ENCODE peak calls at places on chromosomes 4 and X, in nine cellular contexts. M is uterus; N is ovary; F is right cardiac atrium; B is pancreas; E is CD8-positive, alpha-beta memory T cell; V is neural progenitor cell; S is Peyer's patch; I is adrenal gland. Q is an unnamed sample. For H3K4me1, the result is how much of the 10 kb centered on the place peaks cover.

GRCh38 chr4:150664935-150665334 is 83.0 kb downstream of the MAB21L2 start:
- DNase-seq in M (no peak), F (no peak), N (no peak), B (no peak), I (no peak), S (no peak), V (no peak), E (no peak), Q (no peak)

GRCh38 chr4:13137400-13137799 is 346.7 kb downstream of the RAB28 start:
- DNase-seq in M (no peak), E (no peak), I (no peak), F (no peak), B (no peak), N (no peak), S (no peak), V (no peak), Q (no peak)

GRCh38 chr4:24656906-24657305 is 72.6 kb upstream of the DHX15 start:
- DNase-seq in F (no peak), I (no peak), N (no peak), V (no peak), S (no peak), E (no peak), M (no peak), B (no peak), Q (no peak)

GRCh38 chr4:2637956-2638552 is 101.6 kb downstream of the FAM193A start:
- DNase-seq in M (no peak), E (no peak), S (peak), I (no peak), V (no peak), N (no peak), F (no peak), B (no peak), Q (no peak)

GRCh38 chr4:20273793-20274192 is 22.1 kb downstream of the SLIT2 start:
- DNase-seq in B (no peak), E (no peak), I (no peak), N (no peak), S (no peak), F (no peak), M (no peak), V (peak), Q (peak)

GRCh38 chr4:99221980-99222379 is 2.9 kb upstream of the ADH6 start:
- DNase-seq in V (no peak), F (no peak), S (no peak), E (no peak), B (no peak), M (no peak), I (no peak), N (no peak), Q (no peak)

GRCh38 chrX:119790977-119791436 is 423 bp downstream of the RPL39 start:
- DNase-seq in B (peak), V (no peak), E (peak), N (peak), S (peak), F (no peak), I (peak), M (peak), Q (peak)

GRCh38 chr4:24642941-24643628 is 58.7 kb upstream of the DHX15 start:
- DNase-seq in E (no peak), B (no peak), M (no peak), F (no peak), V (no peak), I (no peak), S (no peak), N (no peak), Q (no peak)

GRCh38 chr4:174650711-174651355 is 128.5 kb upstream of the HPGD start:
- DNase-seq in M (no peak), E (no peak), S (no peak), I (no peak), N (no peak), V (no peak), F (no peak), B (no peak), Q (no peak)

GRCh38 chrX:103919336-103919682 is 43.1 kb upstream of the TMSB15B start:
- DNase-seq in S (peak), M (no peak), E (no peak), B (no peak), I (no peak), F (no peak), N (no peak), V (no peak), Q (no peak)

GRCh38 chr4:15753786-15754185 is 24.3 kb upstream of the CD38 start:
- DNase-seq in N (peak), E (no peak), B (no peak), F (peak), S (no peak), V (no peak), I (peak), M (peak), Q (no peak)

GRCh38 chr4:125833-126232 is 1.5 kb downstream of the ZNF718 start:
- DNase-seq in M (no peak), F (no peak), B (no peak), N (no peak), E (no peak), S (no peak), V (peak), I (no peak), Q (no peak)

GRCh38 chr4:20592666-20593065 is 107.6 kb upstream of the PACRGL start:
- DNase-seq in S (no peak), F (no peak), B (no peak), N (no peak), M (no peak), E (no peak), V (no peak), I (no peak), Q (no peak)

GRCh38 chr4:16655140-16655539 is 243.3 kb downstream of the LDB2 start:
- DNase-seq in I (no peak), E (no peak), S (no peak), N (no peak), F (no peak), B (no peak), M (no peak), V (no peak), Q (no peak)

GRCh38 chr4:128775477-128775876 is 34.0 kb upstream of the JADE1 start:
- DNase-seq in I (no peak), F (no peak), V (no peak), S (no peak), B (no peak), N (no peak), E (no peak), M (no peak), Q (no peak)

GRCh38 chrX:101025126-101025525 is 26.8 kb downstream of the TRMT2B start:
- DNase-seq in M (no peak), F (no peak), E (no peak), S (no peak), V (no peak), I (no peak), N (no peak), B (no peak), Q (no peak)

GRCh38 chr4:38612996-38613395 is 51.0 kb upstream of the KLF3 start:
- DNase-seq in S (no peak), V (no peak), N (no peak), I (no peak), M (no peak), B (no peak), F (no peak), E (no peak), Q (no peak)

GRCh38 chrX:134619838-134620237 is 38.4 kb downstream of the PLAC1 start:
- DNase-seq in I (no peak), F (no peak), S (no peak), N (no peak), M (no peak), V (no peak), B (no peak), E (no peak), Q (no peak)

GRCh38 chr4:104693601-104694201 is 199.0 kb upstream of the CXXC4 start:
- DNase-seq in E (no peak), V (no peak), B (no peak), F (no peak), M (no peak), S (no peak), N (no peak), I (peak), Q (no peak)

DNA sequence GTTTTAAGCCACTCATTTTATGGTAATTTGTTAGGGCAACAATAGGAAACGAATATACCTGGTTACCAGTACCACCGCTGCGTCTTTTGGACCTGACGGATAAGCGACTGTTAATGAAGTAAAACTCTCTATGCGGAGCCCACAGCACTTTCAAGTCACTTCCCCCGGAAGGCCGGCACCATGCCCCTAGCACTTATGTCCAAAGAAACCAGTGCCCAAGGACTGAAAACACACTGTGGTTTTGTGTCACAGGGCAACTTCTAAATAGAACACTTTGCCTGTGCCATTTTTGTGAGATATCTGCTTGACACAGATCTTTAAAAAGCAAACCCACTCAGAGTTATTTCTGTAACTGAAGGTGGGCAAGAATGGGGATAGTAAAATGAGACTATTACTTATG is 22.7 kb downstream of the SH3KBP1 start:
- DNase-seq in B (no peak), I (no peak), E (no peak), S (no peak), M (no peak), F (no peak), V (no peak), N (no peak), Q (no peak)
- H3K4me3 ChIP-seq in B (no peak), I (no peak), E (no peak), S (no peak), M (no peak), F (no peak), V (no peak), N (no peak), Q (no peak)

GRCh38 chrX:56228914-56229313 is 3.2 kb upstream of the KLF8 start:
- DNase-seq in B (no peak), S (no peak), V (no peak), F (peak), I (no peak), E (no peak), M (no peak), N (no peak), Q (no peak)

GRCh38 chrX:56232221-56233082 is at the start of gene KLF8:
- DNase-seq in M (peak), B (peak), F (peak), E (no peak), S (peak), N (peak), V (peak), I (peak), Q (peak)

GRCh38 chrX:56233100-56233499 is 944 bp downstream of the KLF8 start:
- DNase-seq in M (peak), N (peak), E (no peak), I (no peak), B (no peak), F (no peak), S (no peak), V (peak), Q (peak)

GRCh38 chrX:56231706-56232105 is 450 bp upstream of the KLF8 start:
- DNase-seq in N (no peak), E (no peak), S (no peak), B (no peak), I (no peak), F (no peak), M (no peak), V (peak), Q (no peak)

GRCh38 chrX:56233682-56234081 is 1.5 kb downstream of the KLF8 start:
- DNase-seq in N (peak), M (peak), V (peak), E (no peak), I (peak), F (peak), B (peak), S (peak), Q (peak)
- H3K27ac ChIP-seq in N (peak), M (peak), V (no peak), E (no peak), I (no peak), F (peak), B (no peak), S (peak), Q (peak)

GRCh38 chr4:147755567-147756295 is 23.8 kb downstream of the ARHGAP10 start:
- DNase-seq in S (no peak), M (no peak), F (no peak), N (peak), I (no peak), V (no peak), E (no peak), B (no peak), Q (no peak)
- H3K4me1 ChIP-seq in S (under half), M (under half), F (under half), N (under half), I (under half), V (under half), E (under half), B (under half), Q (under half)

GRCh38 chrX:3548743-3549441 is 164.6 kb downstream of the PRKX start:
- DNase-seq in M (no peak), B (no peak), F (no peak), N (no peak), I (peak), V (peak), S (no peak), E (no peak), Q (no peak)

GRCh38 chrX:3550160-3550765 is 163.2 kb downstream of the PRKX start:
- DNase-seq in N (no peak), M (no peak), F (no peak), E (no peak), S (peak), I (no peak), B (peak), V (peak), Q (no peak)

GRCh38 chrX:3545901-3546300 is 167.5 kb downstream of the PRKX start:
- DNase-seq in I (no peak), F (no peak), B (no peak), N (no peak), S (no peak), V (no peak), M (no peak), E (no peak), Q (no peak)

GRCh38 chrX:3550871-3551270 is 162.6 kb downstream of the PRKX start:
- DNase-seq in V (no peak), I (no peak), E (no peak), S (no peak), F (no peak), B (no peak), M (no peak), N (no peak), Q (no peak)

DNA sequence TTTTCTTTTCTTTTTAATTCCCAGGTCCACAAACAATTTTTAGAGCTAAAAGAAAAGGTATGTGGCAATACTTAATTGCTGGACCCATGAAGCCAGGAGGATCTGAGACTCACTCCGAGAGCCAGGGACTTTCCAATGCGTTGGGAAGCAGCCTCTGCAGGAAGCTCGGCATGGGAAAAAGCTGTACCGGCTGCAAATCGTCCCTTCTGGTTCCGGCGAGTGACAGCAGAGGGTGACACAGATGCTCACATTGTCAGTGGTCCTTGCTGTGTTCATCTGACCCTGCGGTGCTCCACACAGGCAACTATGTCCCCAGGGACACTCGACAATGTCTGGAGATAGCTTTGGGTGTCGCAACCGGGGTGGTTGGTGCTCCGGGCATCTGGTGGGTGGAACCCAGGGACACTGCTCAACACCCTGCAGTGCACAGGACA is 164.0 kb downstream of the PRKX start:
- DNase-seq in B (peak), E (no peak), S (no peak), M (peak), I (peak), F (no peak), N (no peak), V (peak), Q (no peak)
- H3K4me3 ChIP-seq in B (peak), E (no peak), S (no peak), M (no peak), I (no peak), F (no peak), N (no peak), V (no peak), Q (no peak)

DNA sequence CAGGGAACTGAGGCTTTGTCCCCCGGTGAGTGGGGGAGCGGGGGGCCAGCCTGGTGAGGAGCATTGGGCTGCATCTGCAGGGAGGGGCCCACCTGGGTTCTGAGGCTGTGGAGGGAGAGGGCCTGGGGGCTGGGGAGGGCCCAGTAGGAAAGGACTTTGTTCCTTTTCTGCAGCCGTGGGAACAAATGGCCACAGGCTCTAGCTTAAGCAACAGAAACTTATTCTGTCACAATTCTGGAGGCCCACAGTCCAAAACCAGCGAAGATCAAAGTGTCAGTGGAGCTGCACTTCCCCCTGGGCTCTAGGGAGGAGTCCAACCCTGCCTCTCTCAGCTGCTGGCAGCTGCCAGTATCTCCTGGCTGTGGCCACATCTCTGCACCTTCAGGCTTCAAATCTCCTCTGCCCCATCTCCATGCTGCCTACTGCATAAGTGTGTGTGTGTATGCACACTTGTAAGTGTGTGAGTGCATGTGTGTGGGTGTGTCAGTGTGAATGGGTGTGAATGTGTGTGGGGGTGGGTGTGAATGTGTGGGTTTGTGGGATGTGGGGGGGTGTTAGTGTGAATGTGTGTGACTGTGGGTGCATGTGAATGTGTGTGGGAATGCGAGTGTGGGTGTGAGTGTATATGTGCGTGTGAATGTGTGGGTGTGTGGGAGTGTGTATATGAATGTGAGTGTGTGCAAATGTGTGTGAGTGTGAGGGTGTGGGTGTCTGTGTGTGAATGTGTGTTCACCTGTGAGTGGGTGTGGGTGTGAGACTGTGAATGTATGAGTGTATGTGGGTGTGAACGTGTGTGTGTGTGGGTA is 204.5 kb upstream of the PSAPL1 start:
- DNase-seq in S (no peak), F (no peak), N (no peak), E (no peak), V (no peak), B (no peak), I (no peak), M (no peak), Q (peak)
- H3K27ac ChIP-seq in S (no peak), F (no peak), N (no peak), E (no peak), V (no peak), B (no peak), I (no peak), M (no peak), Q (no peak)

GRCh38 chr4:183449193-183449888 is 4.9 kb downstream of the CDKN2AIP start:
- DNase-seq in N (no peak), I (no peak), V (no peak), M (no peak), B (no peak), F (no peak), E (no peak), S (no peak), Q (no peak)

GRCh38 chr4:183444953-183445543 is 612 bp downstream of the CDKN2AIP start:
- DNase-seq in M (no peak), B (no peak), N (peak), I (peak), E (no peak), F (peak), V (no peak), S (peak), Q (peak)

GRCh38 chr4:183450108-183450507 is 5.7 kb downstream of the CDKN2AIP start:
- DNase-seq in S (no peak), E (no peak), V (no peak), I (no peak), F (no peak), N (no peak), M (no peak), B (no peak), Q (no peak)

GRCh38 chr4:183447646-183448045 is 3.2 kb downstream of the CDKN2AIP start:
- DNase-seq in I (no peak), V (no peak), B (no peak), S (no peak), F (no peak), M (no peak), N (no peak), E (no peak), Q (no peak)

GRCh38 chr4:183448436-183448835 is 4.0 kb downstream of the CDKN2AIP start:
- DNase-seq in N (no peak), S (no peak), M (no peak), F (no peak), V (no peak), E (no peak), B (no peak), I (no peak), Q (no peak)
- H3K4me1 ChIP-seq in N (under half), S (under half), M (under half), F (under half), V (under half), E (under half), B (under half), I (under half), Q (under half)

GRCh38 chr4:57220734-57221133 is 110.5 kb upstream of the IGFBP7 start:
- DNase-seq in E (no peak), I (no peak), B (no peak), M (no peak), N (no peak), S (no peak), F (no peak), V (no peak), Q (no peak)

GRCh38 chr4:57220172-57220571 is 110.0 kb upstream of the IGFBP7 start:
- DNase-seq in V (no peak), F (no peak), N (no peak), B (no peak), M (no peak), I (no peak), E (no peak), S (no peak), Q (no peak)

GRCh38 chr4:57211131-57211530 is 100.9 kb upstream of the IGFBP7 start:
- DNase-seq in I (no peak), B (no peak), E (no peak), M (no peak), F (no peak), V (no peak), S (no peak), N (no peak), Q (no peak)

GRCh38 chr4:57219389-57219890 is 109.3 kb upstream of the IGFBP7 start:
- DNase-seq in E (no peak), I (no peak), F (no peak), V (peak), M (no peak), B (no peak), N (no peak), S (no peak), Q (no peak)

GRCh38 chr4:57214654-57215411 is 104.6 kb upstream of the IGFBP7 start:
- DNase-seq in S (no peak), M (no peak), E (no peak), B (no peak), F (no peak), V (no peak), I (no peak), N (no peak), Q (no peak)
- H3K4me3 ChIP-seq in S (no peak), M (no peak), E (no peak), B (no peak), F (no peak), V (no peak), I (no peak), N (no peak), Q (no peak)

GRCh38 chrX:132490086-132490419 is 1.2 kb upstream of the MBNL3 start:
- DNase-seq in E (no peak), N (no peak), F (no peak), I (no peak), S (no peak), M (no peak), V (peak), B (no peak), Q (no peak)

GRCh38 chrX:132489256-132490085 is 633 bp upstream of the MBNL3 start:
- DNase-seq in S (peak), B (peak), I (peak), V (peak), N (peak), F (peak), M (peak), E (peak), Q (peak)

GRCh38 chrX:132491191-132491590 is 2.4 kb upstream of the MBNL3 start:
- DNase-seq in E (no peak), F (no peak), S (peak), N (no peak), M (no peak), V (no peak), I (peak), B (peak), Q (no peak)

GRCh38 chrX:132488819-132489255 is at the start of gene MBNL3:
- DNase-seq in I (peak), V (peak), F (peak), B (peak), N (peak), M (no peak), E (peak), S (peak), Q (peak)

GRCh38 chrX:132493095-132493494 is 4.3 kb upstream of the MBNL3 start:
- DNase-seq in S (no peak), N (no peak), I (no peak), E (no peak), V (no peak), B (no peak), M (no peak), F (no peak), Q (no peak)
- H3K27ac ChIP-seq in S (no peak), N (no peak), I (no peak), E (no peak), V (no peak), B (no peak), M (no peak), F (no peak), Q (no peak)